ENCODE peak calls at places on chromosomes 2 and 18, in five cellular contexts. One of them, this sample, is unnamed.

GRCh38 chr2:206693399-206694137 is 24.6 kb downstream of the DYTN start:
- DNase-seq in heart right ventricle: no peak
- DNase-seq in cardiac muscle cell: peak; percentile 77
- DNase-seq in esophagus squamous epithelium: no peak
- DNase-seq in uterus: peak; percentile 21
- DNase-seq in this sample: peak; percentile 44

GRCh38 chr18:77899972-77900754 is 650.5 kb downstream of the GALR1 start:
- DNase-seq in heart right ventricle: peak; percentile 34
- DNase-seq in uterus: no peak
- DNase-seq in cardiac muscle cell: peak; percentile 44
- DNase-seq in esophagus squamous epithelium: no peak
- DNase-seq in this sample: peak; percentile 51

GRCh38 chr2:74548919-74549684 is 4.6 kb downstream of the LOXL3 start:
- DNase-seq in heart right ventricle: peak; percentile 80
- DNase-seq in uterus: no peak
- DNase-seq in esophagus squamous epithelium: no peak
- DNase-seq in cardiac muscle cell: peak; percentile 62
- DNase-seq in this sample: no peak

GRCh38 chr2:120344991-120345975 is 653 bp upstream of the INHBB start:
- DNase-seq in uterus: no peak
- DNase-seq in heart right ventricle: no peak
- DNase-seq in esophagus squamous epithelium: no peak
- DNase-seq in cardiac muscle cell: peak; percentile 29
- DNase-seq in this sample: peak; percentile 22

GRCh38 chr2:165876712-165877111 is 76.9 kb downstream of the TTC21B start:
- DNase-seq in uterus: no peak
- DNase-seq in esophagus squamous epithelium: no peak
- DNase-seq in heart right ventricle: no peak
- DNase-seq in cardiac muscle cell: peak; percentile 40
- DNase-seq in this sample: no peak

GRCh38 chr18:76913583-76913982 is 91.2 kb downstream of the ZNF236 start:
- DNase-seq in heart right ventricle: no peak
- DNase-seq in esophagus squamous epithelium: no peak
- DNase-seq in uterus: no peak
- DNase-seq in cardiac muscle cell: no peak
- DNase-seq in this sample: no peak

GRCh38 chr18:58528011-58528367 is 100.9 kb downstream of the ALPK2 start:
- DNase-seq in heart right ventricle: no peak
- DNase-seq in cardiac muscle cell: peak; percentile 34
- DNase-seq in esophagus squamous epithelium: no peak
- DNase-seq in uterus: no peak
- DNase-seq in this sample: no peak

GRCh38 chr2:23745726-23746105 is 181.2 kb downstream of the ATAD2B start:
- DNase-seq in uterus: peak; percentile 36
- DNase-seq in cardiac muscle cell: peak; percentile 65
- DNase-seq in heart right ventricle: no peak
- DNase-seq in esophagus squamous epithelium: no peak
- DNase-seq in this sample: no peak

GRCh38 chr18:48791636-48792105 is 159.1 kb downstream of the SMAD7 start:
- DNase-seq in cardiac muscle cell: no peak
- DNase-seq in esophagus squamous epithelium: no peak
- DNase-seq in heart right ventricle: no peak
- DNase-seq in uterus: no peak
- DNase-seq in this sample: no peak

GRCh38 chr2:101063352-101063751 is 61.3 kb downstream of the RPL31 start:
- DNase-seq in uterus: no peak
- DNase-seq in heart right ventricle: no peak
- DNase-seq in esophagus squamous epithelium: no peak
- DNase-seq in cardiac muscle cell: peak; percentile 95
- DNase-seq in this sample: no peak

GRCh38 chr18:13437034-13437433 is 218.5 kb downstream of the LDLRAD4 start:
- DNase-seq in esophagus squamous epithelium: no peak
- DNase-seq in uterus: no peak
- DNase-seq in cardiac muscle cell: no peak
- DNase-seq in heart right ventricle: no peak
- DNase-seq in this sample: no peak

GRCh38 chr2:14272396-14273077 is 360.0 kb upstream of the LRATD1 start:
- DNase-seq in heart right ventricle: no peak
- DNase-seq in esophagus squamous epithelium: no peak
- DNase-seq in uterus: no peak
- DNase-seq in cardiac muscle cell: no peak
- DNase-seq in this sample: no peak

GRCh38 chr2:158049129-158049855 is 52.4 kb upstream of the UPP2 start:
- DNase-seq in cardiac muscle cell: no peak
- DNase-seq in heart right ventricle: no peak
- DNase-seq in uterus: no peak
- DNase-seq in esophagus squamous epithelium: no peak
- DNase-seq in this sample: no peak

GRCh38 chr2:217414429-217414828 is 554.6 kb upstream of the TNP1 start:
- DNase-seq in cardiac muscle cell: no peak
- DNase-seq in esophagus squamous epithelium: no peak
- DNase-seq in heart right ventricle: no peak
- DNase-seq in uterus: peak; percentile 53
- DNase-seq in this sample: no peak

GRCh38 chr2:133951209-133951608 is 302.7 kb upstream of the MGAT5 start:
- DNase-seq in heart right ventricle: no peak
- DNase-seq in uterus: no peak
- DNase-seq in cardiac muscle cell: no peak
- DNase-seq in esophagus squamous epithelium: no peak
- DNase-seq in this sample: no peak

GRCh38 chr2:107001964-107002696 is 116.2 kb upstream of the ST6GAL2 start:
- DNase-seq in heart right ventricle: no peak
- DNase-seq in esophagus squamous epithelium: no peak
- DNase-seq in cardiac muscle cell: peak; percentile 20
- DNase-seq in uterus: no peak
- DNase-seq in this sample: no peak

GRCh38 chr18:75161629-75162028 is 47.3 kb downstream of the PTGR3 start:
- DNase-seq in heart right ventricle: no peak
- DNase-seq in esophagus squamous epithelium: no peak
- DNase-seq in uterus: no peak
- DNase-seq in cardiac muscle cell: peak; percentile 9
- DNase-seq in this sample: peak; percentile 63

GRCh38 chr2:168355110-168355509 is 101.0 kb upstream of the CERS6 start:
- DNase-seq in esophagus squamous epithelium: no peak
- DNase-seq in heart right ventricle: no peak
- DNase-seq in uterus: no peak
- DNase-seq in cardiac muscle cell: no peak
- DNase-seq in this sample: no peak

GRCh38 chr2:229810786-229811185 is 96.4 kb upstream of the DNER start:
- DNase-seq in esophagus squamous epithelium: no peak
- DNase-seq in heart right ventricle: no peak
- DNase-seq in cardiac muscle cell: no peak
- DNase-seq in uterus: no peak
- DNase-seq in this sample: no peak

GRCh38 chr2:172488556-172488955 is 61.2 kb downstream of the ITGA6 start:
- DNase-seq in uterus: no peak
- DNase-seq in esophagus squamous epithelium: no peak
- DNase-seq in cardiac muscle cell: no peak
- DNase-seq in heart right ventricle: no peak
- DNase-seq in this sample: no peak

GRCh38 chr2:102051659-102052366 is 60.1 kb downstream of the IL1R2 start:
- DNase-seq in esophagus squamous epithelium: no peak
- DNase-seq in uterus: no peak
- DNase-seq in heart right ventricle: no peak
- DNase-seq in cardiac muscle cell: peak; percentile 63
- DNase-seq in this sample: no peak

GRCh38 chr18:3213231-3214059 is 6.3 kb downstream of the MYOM1 start:
- DNase-seq in esophagus squamous epithelium: no peak
- DNase-seq in uterus: no peak
- DNase-seq in heart right ventricle: no peak
- DNase-seq in cardiac muscle cell: peak; percentile 20
- DNase-seq in this sample: peak; percentile 40

GRCh38 chr2:16553222-16553621 is 112.4 kb downstream of the CYRIA start:
- DNase-seq in uterus: peak; percentile 33
- DNase-seq in esophagus squamous epithelium: no peak
- DNase-seq in cardiac muscle cell: peak; percentile 57
- DNase-seq in heart right ventricle: no peak
- DNase-seq in this sample: peak; percentile 59

DNA sequence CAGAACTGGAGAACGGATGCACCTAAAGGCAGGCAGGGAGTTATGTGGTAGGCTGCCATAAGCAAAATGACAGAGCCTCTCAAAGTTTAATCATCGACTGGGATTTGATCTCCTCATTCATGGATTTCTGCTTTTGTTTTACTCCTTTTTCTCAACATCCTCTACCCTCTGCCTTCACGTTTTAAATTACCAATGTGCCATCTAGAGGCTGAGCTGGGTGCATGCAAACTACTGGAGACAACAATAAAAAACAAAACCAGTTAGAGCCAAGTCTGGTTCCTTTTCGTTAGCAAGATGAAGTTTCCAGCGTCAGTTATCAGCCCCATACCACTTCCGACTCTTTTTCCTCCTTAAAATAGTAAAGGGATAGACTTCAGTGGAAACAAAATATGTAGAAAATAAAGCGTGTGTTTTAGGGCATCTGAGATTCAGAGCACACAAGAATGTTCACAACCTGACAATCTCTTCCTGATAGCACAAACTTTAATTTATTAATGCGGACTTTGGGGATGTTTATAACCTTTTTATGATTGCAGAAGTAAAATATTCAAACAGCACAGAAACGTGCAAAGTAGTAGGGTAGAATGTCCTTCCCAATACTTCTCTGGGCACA is 117.0 kb downstream of the LAMA1 start:
- DNase-seq in esophagus squamous epithelium: no peak
- DNase-seq in uterus: no peak
- DNase-seq in heart right ventricle: no peak
- DNase-seq in cardiac muscle cell: peak; percentile 57
- DNase-seq in this sample: no peak
- TF ChIP-seq CTCF in esophagus squamous epithelium: peak; percentile 28
- TF ChIP-seq CTCF in uterus: peak; percentile 30
- TF ChIP-seq CTCF in heart right ventricle: no peak
- TF ChIP-seq CTCF in cardiac muscle cell: peak; percentile 75
- TF ChIP-seq CTCF in this sample: peak; percentile 25

DNA sequence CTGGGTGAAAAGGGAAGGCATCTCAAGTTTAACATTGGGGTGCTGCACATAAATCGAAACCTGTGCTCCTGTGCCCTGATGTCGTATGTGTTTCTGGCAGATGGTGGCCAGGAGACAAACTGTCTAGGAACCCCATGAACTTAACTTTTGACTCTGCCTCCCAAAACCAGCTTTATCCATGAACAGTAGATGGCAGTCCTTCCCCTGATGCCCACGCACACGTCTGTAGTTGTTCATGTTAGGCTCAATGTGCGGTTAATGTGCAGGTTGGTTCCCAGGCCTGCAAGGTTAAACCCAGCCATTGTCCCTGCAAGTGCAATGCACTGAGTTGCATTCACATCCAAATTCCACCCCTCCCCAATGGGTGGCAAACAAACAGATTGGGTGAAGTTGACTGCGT is 44.1 kb upstream of the SIX3 start:
- DNase-seq in esophagus squamous epithelium: no peak
- DNase-seq in cardiac muscle cell: no peak
- DNase-seq in heart right ventricle: no peak
- DNase-seq in uterus: no peak
- DNase-seq in this sample: no peak
- TF ChIP-seq CTCF in esophagus squamous epithelium: no peak
- TF ChIP-seq CTCF in cardiac muscle cell: no peak
- TF ChIP-seq CTCF in heart right ventricle: no peak
- TF ChIP-seq CTCF in uterus: no peak
- TF ChIP-seq CTCF in this sample: no peak

GRCh38 chr2:9765611-9766531 is 77.4 kb upstream of the TAF1B start:
- DNase-seq in heart right ventricle: no peak
- DNase-seq in cardiac muscle cell: peak; percentile 54
- DNase-seq in uterus: no peak
- DNase-seq in esophagus squamous epithelium: no peak
- DNase-seq in this sample: no peak
- TF ChIP-seq CTCF in heart right ventricle: no peak
- TF ChIP-seq CTCF in cardiac muscle cell: no peak
- TF ChIP-seq CTCF in uterus: no peak
- TF ChIP-seq CTCF in esophagus squamous epithelium: no peak
- TF ChIP-seq CTCF in this sample: no peak

GRCh38 chr2:37636209-37637077 is 35.0 kb downstream of the CDC42EP3 start:
- DNase-seq in heart right ventricle: no peak
- DNase-seq in cardiac muscle cell: no peak
- DNase-seq in uterus: no peak
- DNase-seq in esophagus squamous epithelium: no peak
- DNase-seq in this sample: no peak

GRCh38 chr2:37637985-37638384 is 33.5 kb downstream of the CDC42EP3 start:
- DNase-seq in esophagus squamous epithelium: no peak
- DNase-seq in cardiac muscle cell: no peak
- DNase-seq in uterus: peak; percentile 45
- DNase-seq in heart right ventricle: no peak
- DNase-seq in this sample: no peak

GRCh38 chr2:37635359-37636208 is 35.9 kb downstream of the CDC42EP3 start:
- DNase-seq in esophagus squamous epithelium: peak; percentile 17
- DNase-seq in cardiac muscle cell: peak; percentile 86
- DNase-seq in heart right ventricle: no peak
- DNase-seq in uterus: peak; percentile 49
- DNase-seq in this sample: peak; percentile 95

GRCh38 chr2:37638973-37639372 is 32.5 kb downstream of the CDC42EP3 start:
- DNase-seq in uterus: no peak
- DNase-seq in cardiac muscle cell: no peak
- DNase-seq in esophagus squamous epithelium: no peak
- DNase-seq in heart right ventricle: no peak
- DNase-seq in this sample: no peak

GRCh38 chr2:37637122-37637875 is 34.1 kb downstream of the CDC42EP3 start:
- DNase-seq in cardiac muscle cell: no peak
- DNase-seq in uterus: peak; percentile 59
- DNase-seq in heart right ventricle: no peak
- DNase-seq in esophagus squamous epithelium: no peak
- DNase-seq in this sample: no peak
- TF ChIP-seq CTCF in cardiac muscle cell: peak; percentile 2
- TF ChIP-seq CTCF in uterus: no peak
- TF ChIP-seq CTCF in heart right ventricle: no peak
- TF ChIP-seq CTCF in esophagus squamous epithelium: no peak
- TF ChIP-seq CTCF in this sample: no peak

GRCh38 chr2:26612522-26613240 is 28.5 kb downstream of the CIB4 start:
- DNase-seq in esophagus squamous epithelium: no peak
- DNase-seq in uterus: no peak
- DNase-seq in heart right ventricle: peak; percentile 64
- DNase-seq in cardiac muscle cell: peak; percentile 31
- DNase-seq in this sample: peak; percentile 60
- TF ChIP-seq CTCF in esophagus squamous epithelium: no peak
- TF ChIP-seq CTCF in uterus: no peak
- TF ChIP-seq CTCF in heart right ventricle: no peak
- TF ChIP-seq CTCF in cardiac muscle cell: no peak
- TF ChIP-seq CTCF in this sample: no peak

DNA sequence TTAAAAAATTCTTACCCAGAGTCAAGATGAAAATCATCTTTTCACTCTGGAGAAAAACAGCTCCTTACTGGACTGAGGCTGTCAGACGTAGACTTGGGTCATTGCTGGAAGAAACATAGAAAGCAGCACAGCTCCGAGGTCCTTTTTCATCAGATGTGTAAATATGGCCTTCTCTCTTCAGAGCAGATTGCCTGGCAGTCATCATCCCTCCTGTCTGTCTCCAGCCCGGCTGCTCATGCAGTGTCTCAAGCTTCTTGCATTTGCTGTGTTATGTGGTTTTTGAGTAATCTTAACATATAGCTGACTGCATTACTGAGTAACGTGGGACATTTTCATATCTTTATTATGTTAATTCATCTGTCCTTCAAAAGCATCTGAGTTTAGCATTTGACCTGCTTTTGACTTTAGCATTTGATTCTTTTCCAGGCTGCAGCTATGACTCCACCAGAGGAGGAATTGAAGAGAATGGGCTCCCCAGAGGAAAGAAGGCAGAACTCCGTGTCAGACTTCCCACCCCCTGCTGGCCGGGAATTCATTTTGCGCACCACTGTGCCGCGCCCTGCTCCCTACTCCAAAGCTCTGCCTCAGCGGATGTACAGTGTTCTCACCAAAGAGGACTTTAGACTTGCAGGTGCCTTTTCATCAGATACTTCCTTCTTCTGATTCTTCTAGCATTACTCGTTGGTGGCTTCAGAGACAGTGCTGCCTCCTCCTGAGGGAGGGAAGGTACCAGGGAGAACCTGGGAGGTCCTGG is 116.2 kb downstream of the RAB3GAP1 start:
- DNase-seq in heart right ventricle: no peak
- DNase-seq in cardiac muscle cell: no peak
- DNase-seq in esophagus squamous epithelium: no peak
- DNase-seq in uterus: no peak
- DNase-seq in this sample: no peak
- TF ChIP-seq CTCF in heart right ventricle: no peak
- TF ChIP-seq CTCF in cardiac muscle cell: peak; percentile 2
- TF ChIP-seq CTCF in esophagus squamous epithelium: no peak
- TF ChIP-seq CTCF in uterus: no peak
- TF ChIP-seq CTCF in this sample: no peak